ENCODE peak calls at places on chromosomes 16 and 17, in five cellular contexts. W is GM12865, Q is endodermal cell, K is lung, S is chondrocyte. J is an unnamed sample.

GRCh38 chr16:47622666-47623176 is 161.6 kb downstream of the PHKB start:
- DNase-seq in K (no peak), Q (no peak), S (no peak), W (no peak), J (no peak)

GRCh38 chr16:61083711-61084110 is 952.5 kb downstream of the CDH8 start:
- DNase-seq in W (no peak), S (no peak), Q (no peak), K (no peak), J (no peak)

GRCh38 chr17:28221751-28222414 is 97.1 kb upstream of the TMEM97 start:
- DNase-seq in S (no peak), K (no peak), W (no peak), Q (no peak), J (no peak)

GRCh38 chr17:40422990-40423611 is 5.4 kb upstream of the TOP2A start:
- DNase-seq in Q (peak; percentile 96), W (no peak), S (no peak), K (no peak), J (peak; percentile 64)

GRCh38 chr17:10034719-10035475 is 129.8 kb upstream of the RCVRN start:
- DNase-seq in Q (no peak), S (no peak), K (no peak), W (no peak), J (no peak)

GRCh38 chr17:66655861-66656260 is 179.1 kb upstream of the CACNG5 start:
- DNase-seq in K (no peak), W (no peak), S (no peak), Q (no peak), J (no peak)

GRCh38 chr17:15261063-15261817 is 3.9 kb downstream of the PMP22 start:
- DNase-seq in K (no peak), Q (peak; percentile 93), W (no peak), S (no peak), J (peak; percentile 91)

GRCh38 chr16:53713403-53714013 is 9.6 kb downstream of the FTO start:
- DNase-seq in S (no peak), W (no peak), Q (no peak), K (no peak), J (no peak)

GRCh38 chr17:40520991-40521453 is 19.6 kb upstream of the TNS4 start:
- DNase-seq in S (peak; percentile 74), Q (peak; percentile 49), W (no peak), K (no peak), J (no peak)

GRCh38 chr17:3966720-3967363 is 2.6 kb upstream of the ATP2A3 start:
- DNase-seq in S (no peak), Q (no peak), K (no peak), W (no peak), J (no peak)

GRCh38 chr16:71917900-71918299 is 22.6 kb downstream of the IST1 start:
- DNase-seq in K (no peak), Q (no peak), W (no peak), S (no peak), J (no peak)

GRCh38 chr16:10009691-10010090 is 172.5 kb downstream of the GRIN2A start:
- DNase-seq in K (no peak), W (peak; percentile 10), Q (no peak), S (no peak), J (no peak)

GRCh38 chr17:7439462-7440112 is at the start of gene FGF11:
- DNase-seq in S (no peak), Q (peak; percentile 76), K (no peak), W (no peak), J (no peak)

GRCh38 chr17:44776628-44777393 is 18.0 kb downstream of the ADAM11 start:
- DNase-seq in Q (no peak), W (no peak), S (peak; percentile 73), K (no peak), J (no peak)

GRCh38 chr17:44774271-44775135 is 15.7 kb downstream of the ADAM11 start:
- DNase-seq in K (peak; percentile 89), Q (peak; percentile 100), W (peak; percentile 84), S (peak; percentile 95), J (peak; percentile 97)

GRCh38 chr17:44775838-44776621 is 17.2 kb downstream of the ADAM11 start:
- DNase-seq in W (no peak), S (peak; percentile 86), Q (no peak), K (no peak), J (no peak)

GRCh38 chr17:44773140-44773539 is 14.4 kb downstream of the ADAM11 start:
- DNase-seq in K (no peak), W (no peak), Q (no peak), S (peak; percentile 76), J (no peak)

GRCh38 chr17:44775136-44775837 is 16.5 kb downstream of the ADAM11 start:
- DNase-seq in W (peak; percentile 98), K (peak; percentile 98), Q (peak; percentile 100), S (peak; percentile 98), J (peak; percentile 98)
- TF ChIP-seq CTCF in W (no peak), K (no peak), Q (peak; percentile 6), S (peak; percentile 43), J (no peak)

DNA sequence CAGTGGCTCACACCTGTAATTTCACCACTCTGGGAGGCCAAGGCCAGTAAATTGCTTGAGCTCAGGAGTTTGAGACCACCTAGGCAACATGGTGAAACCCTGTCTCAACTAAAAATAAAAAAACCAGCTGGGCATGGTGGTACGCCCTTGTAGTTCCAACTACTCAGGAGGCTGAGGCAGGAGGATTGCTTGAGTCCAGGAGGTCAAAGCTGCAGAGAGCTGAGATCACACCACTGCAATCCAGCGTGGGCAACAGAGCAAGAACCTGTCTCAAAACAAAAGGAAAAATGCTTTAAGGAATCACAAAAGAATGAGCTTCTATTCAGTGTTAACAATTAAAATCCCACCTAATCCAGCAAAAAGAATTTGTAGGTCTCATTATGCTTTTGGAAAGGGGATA is 5.9 kb downstream of the PRR11 start:
- DNase-seq in W (no peak), S (no peak), K (no peak), Q (peak; percentile 22), J (no peak)
- TF ChIP-seq CTCF in W (no peak), S (no peak), K (no peak), Q (no peak), J (no peak)

GRCh38 chr16:63697736-63698135 is 1424.1 kb downstream of the CDH11 start:
- DNase-seq in K (no peak), S (no peak), Q (no peak), W (no peak), J (no peak)
- TF ChIP-seq CTCF in K (no peak), S (no peak), Q (no peak), W (no peak), J (no peak)

GRCh38 chr16:68227850-68228553 is 7.9 kb downstream of the ESRP2 start:
- DNase-seq in Q (peak; percentile 18), W (no peak), S (no peak), K (no peak), J (no peak)
- TF ChIP-seq CTCF in Q (no peak), W (peak; percentile 7), S (no peak), K (no peak), J (no peak)

DNA sequence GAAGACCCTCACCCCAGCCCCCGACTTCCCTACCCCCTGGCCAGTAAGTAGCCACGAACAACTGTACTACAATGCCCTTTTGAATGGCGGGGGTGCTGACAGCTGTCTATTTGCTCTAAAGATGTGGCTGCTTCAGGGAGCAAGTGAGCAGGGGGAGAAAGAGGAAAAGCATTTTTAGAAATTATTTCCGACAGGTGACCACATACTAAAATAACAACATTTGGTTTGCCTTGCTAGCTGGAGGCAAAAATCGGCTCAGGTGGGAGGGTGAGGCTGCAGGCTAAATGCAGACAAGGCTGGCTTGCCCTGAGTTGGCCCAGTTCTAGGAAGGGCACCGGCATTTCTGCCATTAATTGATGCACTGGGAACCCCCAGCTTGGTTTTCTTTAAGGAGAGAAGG is 188.5 kb downstream of the XYLT1 start:
- DNase-seq in K (no peak), S (no peak), W (peak; percentile 28), Q (no peak), J (no peak)
- TF ChIP-seq CTCF in K (no peak), S (no peak), W (no peak), Q (no peak), J (no peak)